ENCODE peak calls at places on chromosomes 2 and 18, in eight cellular contexts. K is HTR-8/SVneo, E is GDM1, A is suprapubic skin, U is NCI-H187 treated with DMSO at 0.1 percent for 48 hours, L is MM.1S, R is RWPE1, O is SW 1271. Q is an unnamed sample.

GRCh38 chr2:181077128-181077709 is 96.8 kb downstream of the UBE2E3 start:
- DNase-seq in K (peak), E (peak), A (no peak), U (peak), L (peak), R (peak), O (no peak), Q (no peak)

GRCh38 chr2:224934542-224935188 is 107.6 kb downstream of the DOCK10 start:
- DNase-seq in K (no peak), E (no peak), A (no peak), U (no peak), L (no peak), R (no peak), O (no peak), Q (no peak)

GRCh38 chr18:11268691-11269686 is 119.6 kb upstream of the PIEZO2 start:
- DNase-seq in K (no peak), E (no peak), A (no peak), U (no peak), L (no peak), R (no peak), O (no peak), Q (no peak)

GRCh38 chr18:67728364-67728763 is 211.8 kb upstream of the DSEL start:
- DNase-seq in K (no peak), E (no peak), A (no peak), U (no peak), L (no peak), R (no peak), O (no peak), Q (peak)

GRCh38 chr2:26184555-26185303 is 11.8 kb downstream of the GAREM2 start:
- DNase-seq in K (no peak), E (no peak), A (peak), U (no peak), L (peak), R (peak), O (no peak), Q (no peak)

GRCh38 chr2:172088245-172089004 is 3.1 kb downstream of the DLX1 start:
- DNase-seq in K (no peak), E (no peak), A (no peak), U (no peak), L (no peak), R (no peak), O (no peak), Q (no peak)

GRCh38 chr2:209960676-209961630 is 41.5 kb upstream of the RPE start:
- DNase-seq in K (peak), E (peak), A (no peak), U (no peak), L (peak), R (peak), O (no peak), Q (peak)

GRCh38 chr2:14492920-14493503 is 139.5 kb upstream of the LRATD1 start:
- DNase-seq in K (peak), E (no peak), A (no peak), U (no peak), L (no peak), R (peak), O (peak), Q (peak)

GRCh38 chr18:12765127-12765526 is 62.3 kb downstream of the PSMG2 start:
- DNase-seq in K (no peak), E (no peak), A (no peak), U (no peak), L (no peak), R (peak), O (no peak), Q (peak)

GRCh38 chr2:144006139-144006538 is 513.8 kb downstream of the ZEB2 start:
- DNase-seq in K (no peak), E (no peak), A (no peak), U (no peak), L (no peak), R (no peak), O (no peak), Q (no peak)

GRCh38 chr18:2274613-2275012 is 296.7 kb downstream of the METTL4 start:
- DNase-seq in K (no peak), E (no peak), A (no peak), U (no peak), L (no peak), R (no peak), O (no peak), Q (no peak)

GRCh38 chr2:54457326-54458023 is 1.3 kb downstream of the SPTBN1 start:
- DNase-seq in K (peak), E (no peak), A (no peak), U (no peak), L (peak), R (no peak), O (no peak), Q (no peak)

GRCh38 chr18:22268641-22269128 is 99.3 kb downstream of the GATA6 start:
- DNase-seq in K (no peak), E (no peak), A (no peak), U (no peak), L (no peak), R (no peak), O (no peak), Q (no peak)

GRCh38 chr18:41484069-41484468 is 471.0 kb upstream of the PIK3C3 start:
- DNase-seq in K (no peak), E (no peak), A (no peak), U (no peak), L (no peak), R (no peak), O (no peak), Q (no peak)

GRCh38 chr2:7681852-7682461 is 764.7 kb downstream of the RNF144A start:
- DNase-seq in K (no peak), E (no peak), A (no peak), U (no peak), L (no peak), R (no peak), O (no peak), Q (no peak)

GRCh38 chr18:23495723-23496440 is 7.4 kb upstream of the RMC1 start:
- DNase-seq in K (no peak), E (no peak), A (no peak), U (no peak), L (peak), R (no peak), O (no peak), Q (no peak)

GRCh38 chr2:43391877-43392214 is 165.4 kb upstream of the ZFP36L2 start:
- DNase-seq in K (no peak), E (no peak), A (no peak), U (no peak), L (no peak), R (no peak), O (no peak), Q (no peak)

GRCh38 chr2:28702415-28702859 is 49.2 kb upstream of the PPP1CB start:
- DNase-seq in K (no peak), E (no peak), A (no peak), U (no peak), L (no peak), R (no peak), O (no peak), Q (no peak)

GRCh38 chr2:133641497-133641896 is 73.2 kb upstream of the NCKAP5 start:
- DNase-seq in K (no peak), E (no peak), A (peak), U (no peak), L (no peak), R (peak), O (no peak), Q (peak)

GRCh38 chr2:8851811-8852560 is 14.6 kb upstream of the KIDINS220 start:
- DNase-seq in K (no peak), E (no peak), A (no peak), U (no peak), L (no peak), R (no peak), O (no peak), Q (no peak)

GRCh38 chr18:37578886-37579513 is 13.4 kb upstream of the CELF4 start:
- DNase-seq in K (no peak), E (no peak), A (no peak), U (no peak), L (peak), R (no peak), O (no peak), Q (peak)

GRCh38 chr18:35215026-35215425 is 25.8 kb upstream of the ZNF397 start:
- DNase-seq in K (no peak), E (no peak), A (no peak), U (no peak), L (no peak), R (no peak), O (no peak), Q (no peak)

GRCh38 chr2:33782395-33783239 is 183.5 kb upstream of the FAM98A start:
- DNase-seq in K (no peak), E (no peak), A (no peak), U (no peak), L (no peak), R (no peak), O (no peak), Q (no peak)

GRCh38 chr2:240962371-240963064 is 35.9 kb upstream of the SNED1 start:
- DNase-seq in K (no peak), E (no peak), A (peak), U (no peak), L (no peak), R (no peak), O (no peak), Q (no peak)

GRCh38 chr2:232937278-232937906 is 67.3 kb downstream of the SNORC start:
- DNase-seq in K (peak), E (no peak), A (no peak), U (no peak), L (no peak), R (peak), O (no peak), Q (peak)

GRCh38 chr2:181916726-181917377 is 25.3 kb downstream of the ITPRID2 start:
- DNase-seq in K (peak), E (no peak), A (no peak), U (no peak), L (no peak), R (no peak), O (peak), Q (peak)

GRCh38 chr18:23401400-23402347 is 51.4 kb upstream of the RIOK3 start:
- DNase-seq in K (peak), E (no peak), A (no peak), U (no peak), L (no peak), R (no peak), O (peak), Q (no peak)

GRCh38 chr2:8892149-8892548 is 54.7 kb upstream of the KIDINS220 start:
- DNase-seq in K (no peak), E (no peak), A (no peak), U (no peak), L (no peak), R (no peak), O (no peak), Q (no peak)

GRCh38 chr2:9021563-9022211 is 18.2 kb upstream of the MBOAT2 start:
- DNase-seq in K (no peak), E (no peak), A (no peak), U (no peak), L (no peak), R (no peak), O (no peak), Q (no peak)

Q was measured in foreskin keratinocyte.